ENCODE peak calls at places on chromosome 7, in four cellular contexts. Y is K562, C is HepG2, N is WTC11. P is an unnamed sample.

GRCh38 chr7:80087051-80087767 is 47.4 kb upstream of the GNAI1 start:
- DNase-seq in C (no peak), N (no peak), Y (no peak), P (no peak)

GRCh38 chr7:47551550-47552121 is 30.3 kb downstream of the TNS3 start:
- DNase-seq in N (no peak), C (no peak), Y (no peak), P (no peak)

GRCh38 chr7:918441-919113 is 35.9 kb downstream of the ADAP1 start:
- DNase-seq in C (no peak), N (peak; percentile 8), Y (no peak), P (no peak)

GRCh38 chr7:130228840-130229239 is 21.2 kb downstream of the SSMEM1 start:
- DNase-seq in C (no peak), N (no peak), Y (no peak), P (no peak)

GRCh38 chr7:7919449-7919945 is 49.1 kb upstream of the GLCCI1 start:
- DNase-seq in C (no peak), N (no peak), Y (no peak), P (no peak)

GRCh38 chr7:116367171-116367813 is 132.2 kb upstream of the CAV2 start:
- DNase-seq in C (no peak), N (no peak), Y (no peak), P (no peak)

GRCh38 chr7:18293759-18294158 is 201.8 kb upstream of the HDAC9 start:
- DNase-seq in N (no peak), C (no peak), Y (no peak), P (no peak)

GRCh38 chr7:35799846-35800717 is 775 bp upstream of the SEPTIN7 start:
- DNase-seq in C (peak; percentile 29), N (peak; percentile 92), Y (peak; percentile 94), P (peak; percentile 75)

GRCh38 chr7:22723171-22723601 is 3.8 kb upstream of the IL6 start:
- DNase-seq in C (no peak), Y (no peak), N (no peak), P (no peak)

GRCh38 chr7:2046581-2047271 is 186.0 kb downstream of the MAD1L1 start:
- DNase-seq in C (no peak), Y (no peak), N (peak; percentile 10), P (no peak)

GRCh38 chr7:8260871-8261707 is 878 bp downstream of the ICA1 start:
- DNase-seq in C (no peak), Y (peak; percentile 72), N (peak; percentile 16), P (peak; percentile 18)

GRCh38 chr7:142420554-142421362 is 162.9 kb upstream of the PRSS58 start:
- DNase-seq in C (peak; percentile 3), Y (peak; percentile 20), N (peak; percentile 45), P (peak; percentile 44)

GRCh38 chr7:11486271-11486670 is 345.7 kb downstream of the THSD7A start:
- DNase-seq in C (no peak), N (no peak), Y (no peak), P (no peak)

GRCh38 chr7:130995252-130996081 is 261.5 kb upstream of the KLF14 start:
- DNase-seq in N (no peak), C (no peak), Y (no peak), P (no peak)

GRCh38 chr7:99419323-99420021 is 10.7 kb downstream of the BUD31 start:
- DNase-seq in N (no peak), Y (no peak), C (no peak), P (no peak)

GRCh38 chr7:130896898-130897514 is 163.0 kb upstream of the KLF14 start:
- DNase-seq in Y (peak; percentile 94), N (peak; percentile 75), C (peak; percentile 52), P (peak; percentile 73)

GRCh38 chr7:116062666-116063065 is 32.1 kb upstream of the TFEC start:
- DNase-seq in C (no peak), N (no peak), Y (no peak), P (no peak)

GRCh38 chr7:53600296-53600695 is 564.9 kb downstream of the POM121L12 start:
- DNase-seq in N (no peak), C (no peak), Y (no peak), P (no peak)

GRCh38 chr7:139658919-139659675 is 118.7 kb downstream of the HIPK2 start:
- DNase-seq in C (peak; percentile 91), N (no peak), Y (no peak), P (no peak)

GRCh38 chr7:73970801-73971229 is 57.2 kb upstream of the ELN start:
- DNase-seq in N (no peak), C (no peak), Y (no peak), P (no peak)

GRCh38 chr7:135169141-135169935 is 1.2 kb downstream of the CYREN start:
- DNase-seq in Y (peak; percentile 89), N (peak; percentile 71), C (peak; percentile 65), P (peak; percentile 66)

GRCh38 chr7:5143106-5143505 is 46.9 kb upstream of the WIPI2 start:
- DNase-seq in C (no peak), Y (no peak), N (no peak), P (no peak)

GRCh38 chr7:105309235-105310156 is 79.2 kb downstream of the SRPK2 start:
- DNase-seq in Y (peak; percentile 59), C (no peak), N (no peak), P (no peak)

GRCh38 chr7:158587425-158588084 is at the start of gene PTPRN2:
- DNase-seq in C (no peak), N (peak; percentile 59), Y (peak; percentile 86), P (peak; percentile 100)

GRCh38 chr7:73881352-73882059 is 20.5 kb downstream of the TMEM270 start:
- DNase-seq in C (no peak), N (no peak), Y (no peak), P (no peak)

GRCh38 chr7:112171673-112172072 is 34.5 kb downstream of the DOCK4 start:
- DNase-seq in C (no peak), N (no peak), Y (no peak), P (no peak)

GRCh38 chr7:48803250-48803649 is 121.1 kb upstream of the CDC14C start:
- DNase-seq in N (no peak), C (no peak), Y (no peak), P (no peak)

GRCh38 chr7:41628926-41629325 is 74.0 kb downstream of the INHBA start:
- DNase-seq in N (no peak), Y (no peak), C (no peak), P (no peak)

GRCh38 chr7:18338910-18339309 is 156.6 kb upstream of the HDAC9 start:
- DNase-seq in C (no peak), N (no peak), Y (no peak), P (no peak)

GRCh38 chr7:85125679-85126078 is 61.2 kb downstream of the SEMA3D start:
- DNase-seq in Y (no peak), C (no peak), N (no peak), P (no peak)

GRCh38 chr7:131031100-131031868 is 296.4 kb upstream of the MKLN1 start:
- DNase-seq in C (no peak), N (no peak), Y (no peak), P (no peak)

GRCh38 chr7:84251183-84251845 is 56.7 kb upstream of the SEMA3A start:
- DNase-seq in Y (no peak), C (no peak), N (no peak), P (no peak)

GRCh38 chr7:135291809-135292253 is 58.2 kb downstream of the STRA8 start:
- DNase-seq in C (peak; percentile 7), N (no peak), Y (no peak), P (no peak)

GRCh38 chr7:117582219-117582704 is 102.4 kb downstream of the CFTR start:
- DNase-seq in C (no peak), Y (no peak), N (peak; percentile 14), P (peak; percentile 8)
- TF ChIP-seq ELF4 in C (no peak), Y (no peak), N (no peak), P (no peak)

GRCh38 chr7:155003215-155003999 is 483 bp upstream of the PAXIP1 start:
- DNase-seq in Y (peak; percentile 90), C (peak; percentile 63), N (peak; percentile 62), P (peak; percentile 99)

GRCh38 chr7:155009570-155010157 is 6.7 kb upstream of the PAXIP1 start:
- DNase-seq in Y (peak; percentile 58), N (peak; percentile 45), C (peak; percentile 18), P (peak; percentile 35)

GRCh38 chr7:155011081-155011480 is 8.2 kb upstream of the PAXIP1 start:
- DNase-seq in Y (no peak), C (no peak), N (no peak), P (no peak)

GRCh38 chr7:155002411-155003214 is at the start of gene PAXIP1:
- DNase-seq in C (peak; percentile 29), Y (peak; percentile 88), N (peak; percentile 54), P (peak; percentile 86)

DNA sequence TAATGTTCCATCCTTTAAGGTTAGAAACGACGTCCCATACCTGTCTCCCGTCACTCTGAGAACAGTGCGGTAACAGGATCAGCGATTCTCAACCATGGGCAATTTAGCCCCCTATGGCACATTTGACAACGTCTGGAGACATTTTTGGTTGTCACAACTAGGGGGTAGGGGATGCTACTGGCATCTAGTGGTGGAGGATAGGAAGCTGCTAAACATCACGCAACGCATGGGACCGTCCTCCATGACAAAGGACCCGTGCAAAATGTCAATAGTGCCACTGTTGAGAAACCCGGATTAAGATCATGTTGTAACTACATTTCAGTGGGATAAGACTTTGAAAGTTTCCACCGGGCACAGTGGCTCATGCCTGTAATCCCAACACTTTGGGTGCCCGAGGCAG is 5.0 kb upstream of the PAXIP1 start:
- DNase-seq in C (peak; percentile 56), N (peak; percentile 39), Y (peak; percentile 77), P (peak; percentile 53)
- TF ChIP-seq SP1 in C (no peak), N (no peak), Y (no peak), P (no peak)

DNA sequence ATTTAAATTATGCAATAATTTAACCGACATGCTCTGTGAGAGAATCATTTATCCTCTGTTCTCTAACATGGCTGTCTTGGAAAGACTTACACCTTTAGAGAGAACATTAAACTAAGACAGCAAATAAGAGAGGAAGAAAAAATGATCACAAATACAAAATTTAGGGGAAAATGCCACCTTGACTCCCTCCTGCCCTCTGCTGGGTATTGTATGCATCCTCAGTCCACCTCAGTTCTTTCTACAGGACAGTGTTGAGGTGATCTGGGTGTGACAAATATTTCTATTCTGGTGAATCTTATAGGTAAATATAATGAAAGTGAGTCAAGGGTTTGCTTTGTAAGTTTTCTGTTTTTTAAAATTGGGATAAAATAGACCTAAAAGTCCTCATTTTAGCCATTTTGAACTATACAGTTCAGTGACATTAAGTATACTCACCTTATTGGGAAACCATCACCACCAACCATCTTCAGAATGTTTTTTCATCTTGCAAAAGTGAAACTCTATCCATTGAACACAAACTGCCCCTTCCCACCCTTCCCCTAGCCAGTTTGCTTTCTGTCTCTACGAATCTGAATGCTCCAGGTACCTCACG is 61.5 kb upstream of the ELMO1 start:
- DNase-seq in C (peak; percentile 4), N (no peak), Y (peak; percentile 34), P (peak; percentile 33)
- TF ChIP-seq ELF4 in C (no peak), N (no peak), Y (no peak), P (no peak)

DNA sequence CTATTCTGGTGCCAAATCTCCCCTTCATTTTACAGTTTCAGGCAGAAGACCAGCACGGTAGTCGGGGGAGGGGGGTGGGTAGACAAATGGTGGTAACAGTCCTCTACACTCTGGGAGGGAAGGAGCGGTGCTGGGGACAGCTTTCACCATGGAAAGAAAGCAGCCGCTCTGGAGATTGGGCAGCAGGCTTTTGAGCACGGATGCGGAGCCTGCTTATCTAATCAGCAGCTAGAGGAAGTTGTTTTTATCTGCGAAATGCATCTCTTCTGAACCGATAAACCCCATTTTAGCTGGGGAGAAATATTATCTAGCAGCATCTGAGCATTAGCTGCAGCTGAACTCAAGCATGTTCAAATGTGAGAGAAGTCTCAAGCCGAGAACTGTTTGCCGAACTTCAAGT is 28.8 kb downstream of the IKZF1 start:
- DNase-seq in Y (peak; percentile 72), N (no peak), C (no peak), P (no peak)
- TF ChIP-seq SP1 in Y (no peak), N (no peak), C (no peak), P (no peak)